ENCODE peak calls at places on chromosomes 5 and 9, in four cellular contexts. F, Z, C and D are unnamed samples.

GRCh38 chr5:2708132-2708531 is 43.3 kb downstream of the IRX2 start:
- DNase-seq in Z (no peak), F (no peak), C (no peak), D (no peak)

GRCh38 chr9:119795395-119795794 is 426.2 kb upstream of the BRINP1 start:
- DNase-seq in F (no peak), C (no peak), Z (no peak), D (no peak)

GRCh38 chr9:133727277-133727875 is 10.8 kb downstream of the SARDH start:
- DNase-seq in Z (no peak), C (no peak), F (no peak), D (no peak)

GRCh38 chr5:117220730-117221129 is 646.1 kb upstream of the SEMA6A start:
- DNase-seq in C (no peak), Z (peak; percentile 52), F (no peak), D (peak; percentile 5)

GRCh38 chr5:17379188-17379951 is 118.7 kb upstream of the TAF11L2 start:
- DNase-seq in C (peak; percentile 12), Z (peak; percentile 77), F (no peak), D (no peak)

GRCh38 chr5:71872465-71872864 is 153.4 kb downstream of the CARTPT start:
- DNase-seq in C (no peak), Z (no peak), F (no peak), D (no peak)

GRCh38 chr9:68690088-68690487 is 15.0 kb upstream of the PIP5K1B start:
- DNase-seq in F (no peak), Z (peak; percentile 28), C (no peak), D (peak; percentile 63)

GRCh38 chr9:93200449-93200742 is 16.5 kb downstream of the WNK2 start:
- DNase-seq in F (no peak), C (no peak), Z (no peak), D (no peak)

GRCh38 chr5:134370306-134370870 is 981 bp upstream of the UBE2B start:
- DNase-seq in F (no peak), C (peak; percentile 57), Z (no peak), D (no peak)

GRCh38 chr5:114363837-114364236 is 2.0 kb downstream of the KCNN2 start:
- DNase-seq in Z (no peak), F (no peak), C (no peak), D (no peak)
- H3K27me3 ChIP-seq in Z (peaks cover 45% of the 10 kb centered on the region), F (peaks cover 7% of the 10 kb centered on the region), C (peaks cover 54% of the 10 kb centered on the region), D (peaks cover 75% of the 10 kb centered on the region)

GRCh38 chr5:176739461-176740051 is 70.8 kb upstream of the UNC5A start:
- DNase-seq in Z (no peak), F (no peak), C (no peak), D (no peak)
- H3K27me3 ChIP-seq in Z (peaks cover 59% of the 10 kb centered on the region), F (peaks cover 7% of the 10 kb centered on the region), C (peaks cover 64% of the 10 kb centered on the region), D (peaks cover 12% of the 10 kb centered on the region)

GRCh38 chr9:91935805-91936204 is 14.2 kb downstream of the ROR2 start:
- DNase-seq in Z (no peak), F (no peak), C (no peak), D (no peak)
- H3K27me3 ChIP-seq in Z (no peaks in the 10 kb centered on the region), F (no peaks in the 10 kb centered on the region), C (no peaks in the 10 kb centered on the region), D (no peaks in the 10 kb centered on the region)

GRCh38 chr9:97820373-97820772 is 32.7 kb upstream of the FOXE1 start:
- DNase-seq in C (no peak), F (no peak), Z (no peak), D (no peak)
- H3K27me3 ChIP-seq in C (peaks cover 52% of the 10 kb centered on the region), F (peaks cover 8% of the 10 kb centered on the region), Z (peaks cover 33% of the 10 kb centered on the region), D (peaks cover 12% of the 10 kb centered on the region)

GRCh38 chr9:126151671-126152050 is 175.0 kb upstream of the MVB12B start:
- DNase-seq in C (peak; percentile 27), Z (peak; percentile 15), F (no peak), D (no peak)
- H3K27me3 ChIP-seq in C (peaks cover 26% of the 10 kb centered on the region), Z (peaks cover 30% of the 10 kb centered on the region), F (no peaks in the 10 kb centered on the region), D (no peaks in the 10 kb centered on the region)